ENCODE peak calls at places on chromosome 11, in four cellular contexts. X is WTC11, Z is EL, V is NCI-H1105 treated with DMSO at 0.1 percent for 48 hours. F is an unnamed sample.

GRCh38 chr11:111762981-111763643 is 3.1 kb downstream of the PPP2R1B start:
- DNase-seq in Z (no peak), V (no peak), X (no peak), F (no peak)

GRCh38 chr11:371716-372590 is 2.7 kb downstream of the B4GALNT4 start:
- DNase-seq in Z (no peak), X (no peak), V (no peak), F (no peak)

GRCh38 chr11:120221115-120221752 is 10.4 kb downstream of the OAF start:
- DNase-seq in Z (no peak), V (no peak), X (no peak), F (no peak)

GRCh38 chr11:134536219-134536618 is 124.2 kb upstream of the B3GAT1 start:
- DNase-seq in X (no peak), V (no peak), Z (no peak), F (no peak)

GRCh38 chr11:78380615-78381029 is 37.0 kb downstream of the GAB2 start:
- DNase-seq in X (no peak), V (no peak), Z (peak), F (peak)

GRCh38 chr11:100730266-100730665 is 43.2 kb downstream of the ARHGAP42 start:
- DNase-seq in V (no peak), Z (no peak), X (no peak), F (no peak)

GRCh38 chr11:61869636-61870428 is 21.5 kb downstream of the FADS3 start:
- DNase-seq in X (no peak), V (no peak), Z (no peak), F (peak)

GRCh38 chr11:69510471-69511357 is 29.3 kb downstream of the LINC01488 start:
- DNase-seq in X (no peak), V (no peak), Z (peak), F (peak)

GRCh38 chr11:15278129-15278528 is 163.4 kb downstream of the INSC start:
- DNase-seq in Z (peak), V (no peak), X (no peak), F (peak)

GRCh38 chr11:118975771-118976709 is 4.5 kb downstream of the FOXR1 start:
- DNase-seq in Z (no peak), X (no peak), V (peak), F (no peak)

GRCh38 chr11:120337896-120338840 is 2.0 kb downstream of the ARHGEF12 start:
- DNase-seq in Z (peak), V (peak), X (no peak), F (peak)

GRCh38 chr11:69296890-69297224 is 2.9 kb downstream of the MYEOV start:
- DNase-seq in Z (no peak), V (no peak), X (no peak), F (no peak)

GRCh38 chr11:131311746-131312145 is 58.7 kb upstream of the NTM start:
- DNase-seq in Z (no peak), X (no peak), V (peak), F (no peak)

GRCh38 chr11:70915158-70915795 is 337.1 kb downstream of the SHANK2 start:
- DNase-seq in X (no peak), Z (no peak), V (no peak), F (no peak)

GRCh38 chr11:6602096-6602940 is 1.1 kb downstream of the RRP8 start:
- DNase-seq in Z (no peak), V (no peak), X (no peak), F (no peak)

GRCh38 chr11:126712017-126712625 is 288.4 kb downstream of the KIRREL3 start:
- DNase-seq in Z (no peak), X (no peak), V (no peak), F (no peak)

GRCh38 chr11:12001152-12001551 is 7.3 kb downstream of the DKK3 start:
- DNase-seq in Z (no peak), V (peak), X (no peak), F (no peak)

GRCh38 chr11:77407613-77408012 is 66.3 kb downstream of the PAK1 start:
- DNase-seq in X (no peak), Z (peak), V (peak), F (peak)

GRCh38 chr11:47992959-47993820 is 12.8 kb downstream of the PTPRJ start:
- DNase-seq in V (no peak), X (no peak), Z (peak), F (peak)

GRCh38 chr11:64025205-64025604 is 10.5 kb upstream of the FLRT1 start:
- DNase-seq in Z (no peak), V (no peak), X (peak), F (no peak)

GRCh38 chr11:10823152-10823579 is 14.4 kb upstream of the EIF4G2 start:
- DNase-seq in X (no peak), V (no peak), Z (no peak), F (no peak)

GRCh38 chr11:58600510-58600909 is 21.6 kb downstream of the ZFP91 start:
- DNase-seq in V (no peak), X (no peak), Z (no peak), F (no peak)

GRCh38 chr11:1749020-1749758 is 1.2 kb downstream of the IFITM10 start:
- DNase-seq in Z (peak), V (no peak), X (no peak), F (peak)

GRCh38 chr11:127493330-127493729 is 492.8 kb upstream of the KIRREL3 start:
- DNase-seq in V (peak), Z (peak), X (no peak), F (peak)

GRCh38 chr11:103488021-103488420 is 378.8 kb downstream of the DYNC2H1 start:
- DNase-seq in Z (no peak), X (no peak), V (no peak), F (no peak)

F was measured in mesenchymal stem cell.